ENCODE peak calls at places on chromosomes 11 and 22, in eight cellular contexts. One of them, this sample, is unnamed.

GRCh38 chr11:66006134-66006890 is 4.0 kb downstream of the BANF1 start:
- DNase-seq in H9: no peak
- DNase-seq in psoas muscle: no peak
- DNase-seq in fibroblast of mammary gland: no peak
- DNase-seq in IMR-90: no peak
- DNase-seq in left ventricle myocardium inferior: no peak
- DNase-seq in foreskin fibroblast: no peak
- DNase-seq in tibial nerve: no peak
- DNase-seq in this sample: no peak

GRCh38 chr11:111047376-111047775 is 198.1 kb upstream of the POU2AF2 start:
- DNase-seq in H9: peak
- DNase-seq in psoas muscle: no peak
- DNase-seq in fibroblast of mammary gland: peak
- DNase-seq in IMR-90: peak
- DNase-seq in left ventricle myocardium inferior: no peak
- DNase-seq in foreskin fibroblast: peak
- DNase-seq in tibial nerve: no peak
- DNase-seq in this sample: no peak

GRCh38 chr11:59582006-59582405 is 33.6 kb downstream of the OSBP start:
- DNase-seq in H9: no peak
- DNase-seq in psoas muscle: no peak
- DNase-seq in fibroblast of mammary gland: no peak
- DNase-seq in IMR-90: no peak
- DNase-seq in left ventricle myocardium inferior: no peak
- DNase-seq in foreskin fibroblast: no peak
- DNase-seq in tibial nerve: no peak
- DNase-seq in this sample: no peak

GRCh38 chr11:10164621-10165020 is 129.4 kb downstream of the SBF2 start:
- DNase-seq in H9: no peak
- DNase-seq in psoas muscle: no peak
- DNase-seq in fibroblast of mammary gland: no peak
- DNase-seq in IMR-90: peak
- DNase-seq in left ventricle myocardium inferior: no peak
- DNase-seq in foreskin fibroblast: peak
- DNase-seq in tibial nerve: no peak
- DNase-seq in this sample: no peak

GRCh38 chr11:19566583-19567379 is 145.9 kb upstream of the NAV2 start:
- DNase-seq in H9: no peak
- DNase-seq in psoas muscle: no peak
- DNase-seq in fibroblast of mammary gland: no peak
- DNase-seq in IMR-90: no peak
- DNase-seq in left ventricle myocardium inferior: no peak
- DNase-seq in foreskin fibroblast: no peak
- DNase-seq in tibial nerve: no peak
- DNase-seq in this sample: no peak

GRCh38 chr11:112248216-112248615 is 12.4 kb downstream of the PLET1 start:
- DNase-seq in H9: no peak
- DNase-seq in psoas muscle: no peak
- DNase-seq in fibroblast of mammary gland: peak
- DNase-seq in IMR-90: peak
- DNase-seq in left ventricle myocardium inferior: no peak
- DNase-seq in foreskin fibroblast: peak
- DNase-seq in tibial nerve: no peak
- DNase-seq in this sample: peak

GRCh38 chr22:24053481-24054226 is 42.5 kb downstream of the CABIN1 start:
- DNase-seq in H9: no peak
- DNase-seq in psoas muscle: no peak
- DNase-seq in fibroblast of mammary gland: peak
- DNase-seq in IMR-90: no peak
- DNase-seq in left ventricle myocardium inferior: no peak
- DNase-seq in foreskin fibroblast: peak
- DNase-seq in tibial nerve: no peak
- DNase-seq in this sample: no peak

GRCh38 chr11:27216268-27217149 is 146.5 kb downstream of the CCDC34 start:
- DNase-seq in H9: no peak
- DNase-seq in psoas muscle: peak
- DNase-seq in fibroblast of mammary gland: no peak
- DNase-seq in IMR-90: peak
- DNase-seq in left ventricle myocardium inferior: peak
- DNase-seq in foreskin fibroblast: peak
- DNase-seq in tibial nerve: no peak
- DNase-seq in this sample: no peak

GRCh38 chr22:46652930-46653331 is 32.7 kb downstream of the GRAMD4 start:
- DNase-seq in H9: no peak
- DNase-seq in psoas muscle: no peak
- DNase-seq in fibroblast of mammary gland: peak
- DNase-seq in IMR-90: peak
- DNase-seq in left ventricle myocardium inferior: peak
- DNase-seq in foreskin fibroblast: no peak
- DNase-seq in tibial nerve: no peak
- DNase-seq in this sample: no peak

GRCh38 chr11:69644071-69644961 is 3.4 kb downstream of the CCND1 start:
- DNase-seq in H9: no peak
- DNase-seq in psoas muscle: peak
- DNase-seq in fibroblast of mammary gland: peak
- DNase-seq in IMR-90: peak
- DNase-seq in left ventricle myocardium inferior: peak
- DNase-seq in foreskin fibroblast: peak
- DNase-seq in tibial nerve: peak
- DNase-seq in this sample: peak

GRCh38 chr11:36288442-36289225 is 590 bp downstream of the COMMD9 start:
- DNase-seq in H9: no peak
- DNase-seq in psoas muscle: no peak
- DNase-seq in fibroblast of mammary gland: no peak
- DNase-seq in IMR-90: no peak
- DNase-seq in left ventricle myocardium inferior: no peak
- DNase-seq in foreskin fibroblast: no peak
- DNase-seq in tibial nerve: no peak
- DNase-seq in this sample: no peak

GRCh38 chr11:62033191-62034044 is 66.0 kb upstream of the FTH1 start:
- DNase-seq in H9: no peak
- DNase-seq in psoas muscle: no peak
- DNase-seq in fibroblast of mammary gland: peak
- DNase-seq in IMR-90: no peak
- DNase-seq in left ventricle myocardium inferior: no peak
- DNase-seq in foreskin fibroblast: no peak
- DNase-seq in tibial nerve: no peak
- DNase-seq in this sample: no peak

GRCh38 chr11:119340335-119341221 is at the start of gene C1QTNF5:
- DNase-seq in H9: peak
- DNase-seq in psoas muscle: peak
- DNase-seq in fibroblast of mammary gland: peak
- DNase-seq in IMR-90: peak
- DNase-seq in left ventricle myocardium inferior: peak
- DNase-seq in foreskin fibroblast: peak
- DNase-seq in tibial nerve: peak
- DNase-seq in this sample: peak

GRCh38 chr22:48354082-48354481 is 1473.6 kb downstream of the BRD1 start:
- DNase-seq in H9: no peak
- DNase-seq in psoas muscle: no peak
- DNase-seq in fibroblast of mammary gland: no peak
- DNase-seq in IMR-90: no peak
- DNase-seq in left ventricle myocardium inferior: no peak
- DNase-seq in foreskin fibroblast: peak
- DNase-seq in tibial nerve: no peak
- DNase-seq in this sample: no peak

GRCh38 chr22:35930933-35931332 is 97.7 kb downstream of the RBFOX2 start:
- DNase-seq in H9: no peak
- DNase-seq in psoas muscle: no peak
- DNase-seq in fibroblast of mammary gland: peak
- DNase-seq in IMR-90: peak
- DNase-seq in left ventricle myocardium inferior: no peak
- DNase-seq in foreskin fibroblast: peak
- DNase-seq in tibial nerve: no peak
- DNase-seq in this sample: peak

GRCh38 chr22:31646186-31647019 is 15.6 kb downstream of the PISD start:
- DNase-seq in H9: no peak
- DNase-seq in psoas muscle: no peak
- DNase-seq in fibroblast of mammary gland: peak
- DNase-seq in IMR-90: peak
- DNase-seq in left ventricle myocardium inferior: no peak
- DNase-seq in foreskin fibroblast: peak
- DNase-seq in tibial nerve: no peak
- DNase-seq in this sample: peak

GRCh38 chr11:11608783-11609232 is 13.0 kb downstream of the GALNT18 start:
- DNase-seq in H9: no peak
- DNase-seq in psoas muscle: no peak
- DNase-seq in fibroblast of mammary gland: peak
- DNase-seq in IMR-90: peak
- DNase-seq in left ventricle myocardium inferior: no peak
- DNase-seq in foreskin fibroblast: peak
- DNase-seq in tibial nerve: no peak
- DNase-seq in this sample: no peak

GRCh38 chr11:62508336-62509058 is 38.1 kb downstream of the AHNAK start:
- DNase-seq in H9: peak
- DNase-seq in psoas muscle: peak
- DNase-seq in fibroblast of mammary gland: no peak
- DNase-seq in IMR-90: peak
- DNase-seq in left ventricle myocardium inferior: peak
- DNase-seq in foreskin fibroblast: peak
- DNase-seq in tibial nerve: peak
- DNase-seq in this sample: peak

GRCh38 chr22:26667140-26667539 is 9.8 kb downstream of the MIAT start:
- DNase-seq in H9: no peak
- DNase-seq in psoas muscle: no peak
- DNase-seq in fibroblast of mammary gland: no peak
- DNase-seq in IMR-90: no peak
- DNase-seq in left ventricle myocardium inferior: no peak
- DNase-seq in foreskin fibroblast: no peak
- DNase-seq in tibial nerve: no peak
- DNase-seq in this sample: no peak

GRCh38 chr22:26671317-26672059 is 14.1 kb downstream of the MIAT start:
- DNase-seq in H9: no peak
- DNase-seq in psoas muscle: peak
- DNase-seq in fibroblast of mammary gland: no peak
- DNase-seq in IMR-90: no peak
- DNase-seq in left ventricle myocardium inferior: no peak
- DNase-seq in foreskin fibroblast: no peak
- DNase-seq in tibial nerve: peak
- DNase-seq in this sample: no peak

GRCh38 chr22:26672060-26672471 is 14.7 kb downstream of the MIAT start:
- DNase-seq in H9: no peak
- DNase-seq in psoas muscle: no peak
- DNase-seq in fibroblast of mammary gland: no peak
- DNase-seq in IMR-90: no peak
- DNase-seq in left ventricle myocardium inferior: no peak
- DNase-seq in foreskin fibroblast: no peak
- DNase-seq in tibial nerve: no peak
- DNase-seq in this sample: no peak

GRCh38 chr22:26670459-26670858 is 13.1 kb downstream of the MIAT start:
- DNase-seq in H9: no peak
- DNase-seq in psoas muscle: no peak
- DNase-seq in fibroblast of mammary gland: no peak
- DNase-seq in IMR-90: no peak
- DNase-seq in left ventricle myocardium inferior: no peak
- DNase-seq in foreskin fibroblast: no peak
- DNase-seq in tibial nerve: no peak
- DNase-seq in this sample: no peak

DNA sequence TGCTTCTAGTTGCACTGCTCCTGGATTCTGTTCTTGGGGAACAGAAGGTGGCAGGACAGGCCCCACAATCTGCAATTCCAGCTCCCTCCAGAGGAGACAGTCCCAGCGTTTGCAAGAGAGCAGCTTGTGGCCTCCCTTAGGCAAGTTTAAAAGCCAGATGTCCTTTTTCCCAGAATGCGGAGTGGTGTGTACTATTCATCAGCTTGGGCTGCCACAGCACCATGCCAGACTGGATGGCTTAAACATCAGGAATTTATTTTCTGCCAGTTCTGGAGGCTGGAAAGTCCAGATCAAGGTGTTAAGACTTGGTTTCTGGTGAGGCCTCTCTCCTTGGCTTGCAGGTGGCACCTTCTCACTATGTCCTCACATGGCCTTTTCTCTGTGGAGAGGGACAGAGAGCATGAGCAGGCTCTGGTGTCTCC is 11.7 kb downstream of the MIAT start:
- DNase-seq in H9: peak
- DNase-seq in psoas muscle: no peak
- DNase-seq in fibroblast of mammary gland: peak
- DNase-seq in IMR-90: peak
- DNase-seq in left ventricle myocardium inferior: no peak
- DNase-seq in foreskin fibroblast: peak
- DNase-seq in tibial nerve: no peak
- DNase-seq in this sample: no peak
- TF ChIP-seq CTCF in H9: peak
- TF ChIP-seq CTCF in psoas muscle: peak
- TF ChIP-seq CTCF in fibroblast of mammary gland: peak
- TF ChIP-seq CTCF in IMR-90: peak
- TF ChIP-seq CTCF in left ventricle myocardium inferior: peak
- TF ChIP-seq CTCF in foreskin fibroblast: peak
- TF ChIP-seq CTCF in tibial nerve: no peak
- TF ChIP-seq CTCF in this sample: peak

GRCh38 chr22:30289980-30290313 is 642 bp upstream of the CASTOR1 start:
- DNase-seq in H9: no peak
- DNase-seq in psoas muscle: no peak
- DNase-seq in fibroblast of mammary gland: no peak
- DNase-seq in IMR-90: no peak
- DNase-seq in left ventricle myocardium inferior: no peak
- DNase-seq in foreskin fibroblast: no peak
- DNase-seq in tibial nerve: no peak
- DNase-seq in this sample: no peak
- TF ChIP-seq CTCF in H9: no peak
- TF ChIP-seq CTCF in psoas muscle: no peak
- TF ChIP-seq CTCF in fibroblast of mammary gland: no peak
- TF ChIP-seq CTCF in IMR-90: no peak
- TF ChIP-seq CTCF in left ventricle myocardium inferior: no peak
- TF ChIP-seq CTCF in foreskin fibroblast: no peak
- TF ChIP-seq CTCF in tibial nerve: no peak
- TF ChIP-seq CTCF in this sample: no peak

DNA sequence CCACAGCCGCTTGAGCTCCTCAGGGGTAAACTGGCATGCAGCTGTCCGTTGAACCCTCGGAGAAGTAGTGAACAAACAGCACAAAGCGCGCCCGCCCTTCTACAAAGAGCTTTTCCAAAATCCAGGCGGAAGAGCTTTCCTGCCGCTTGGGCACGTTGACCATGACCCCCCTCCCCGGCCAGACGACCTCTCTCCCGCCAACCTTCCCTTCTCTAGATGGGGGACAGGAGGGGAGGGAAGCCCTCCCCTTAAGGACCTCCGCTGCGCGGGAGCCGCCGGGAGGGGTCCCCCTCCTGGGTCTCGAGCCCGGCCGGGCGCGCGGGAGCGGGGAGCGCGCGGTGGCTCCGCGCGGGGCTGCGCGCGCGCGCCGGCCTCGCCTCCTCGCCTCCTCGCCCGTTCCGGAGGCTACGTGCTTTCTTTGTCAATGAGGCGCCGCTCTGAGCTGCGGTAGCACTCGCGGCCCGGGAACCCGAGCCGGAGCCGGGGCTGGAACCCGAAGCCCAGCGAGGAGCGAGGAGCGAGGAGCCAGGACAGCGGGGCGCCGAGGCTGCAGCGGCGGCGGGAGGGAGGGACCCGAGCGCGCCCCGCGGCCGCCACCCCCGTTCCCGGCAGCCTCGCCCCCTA is 118.6 kb downstream of the HIPK3 start:
- DNase-seq in H9: peak
- DNase-seq in psoas muscle: no peak
- DNase-seq in fibroblast of mammary gland: peak
- DNase-seq in IMR-90: peak
- DNase-seq in left ventricle myocardium inferior: no peak
- DNase-seq in foreskin fibroblast: peak
- DNase-seq in tibial nerve: no peak
- DNase-seq in this sample: no peak
- TF ChIP-seq CTCF in H9: no peak
- TF ChIP-seq CTCF in psoas muscle: no peak
- TF ChIP-seq CTCF in fibroblast of mammary gland: no peak
- TF ChIP-seq CTCF in IMR-90: no peak
- TF ChIP-seq CTCF in left ventricle myocardium inferior: no peak
- TF ChIP-seq CTCF in foreskin fibroblast: no peak
- TF ChIP-seq CTCF in tibial nerve: no peak
- TF ChIP-seq CTCF in this sample: no peak

GRCh38 chr11:1917523-1918435 is 1.7 kb upstream of the TNNT3 start:
- DNase-seq in H9: peak
- DNase-seq in psoas muscle: peak
- DNase-seq in fibroblast of mammary gland: no peak
- DNase-seq in IMR-90: no peak
- DNase-seq in left ventricle myocardium inferior: no peak
- DNase-seq in foreskin fibroblast: no peak
- DNase-seq in tibial nerve: no peak
- DNase-seq in this sample: no peak
- TF ChIP-seq CTCF in H9: peak
- TF ChIP-seq CTCF in psoas muscle: peak
- TF ChIP-seq CTCF in fibroblast of mammary gland: peak
- TF ChIP-seq CTCF in IMR-90: no peak
- TF ChIP-seq CTCF in left ventricle myocardium inferior: peak
- TF ChIP-seq CTCF in foreskin fibroblast: no peak
- TF ChIP-seq CTCF in tibial nerve: peak
- TF ChIP-seq CTCF in this sample: peak